ENCODE peak calls at places on chromosomes 5 and 9, in six cellular contexts. A is head of caudate nucleus, C is frontal cortex, J is cardiac fibroblast, D is Calu3, R is cardiac muscle cell. Z is an unnamed sample.

GRCh38 chr9:133478851-133479711 is at the start of gene SLC2A6:
- DNase-seq in C (peak), J (peak), A (peak), R (peak), D (peak), Z (no peak)

GRCh38 chr9:127612993-127613954 is 1.2 kb downstream of the STXBP1 start:
- DNase-seq in D (peak), R (peak), C (peak), J (peak), A (peak), Z (no peak)

GRCh38 chr5:122350496-122350895 is 38.5 kb downstream of the SNCAIP start:
- DNase-seq in R (peak), J (no peak), D (no peak), C (no peak), A (no peak), Z (no peak)

GRCh38 chr5:107092695-107093094 is 578.0 kb downstream of the EFNA5 start:
- DNase-seq in R (peak), D (no peak), C (no peak), J (no peak), A (no peak), Z (no peak)

GRCh38 chr9:26053954-26054353 is 375.7 kb upstream of the TUSC1 start:
- DNase-seq in A (no peak), R (no peak), D (no peak), C (no peak), J (no peak), Z (no peak)

GRCh38 chr9:35645736-35646582 is 4.8 kb downstream of the SIT1 start:
- DNase-seq in R (peak), C (no peak), D (peak), A (peak), J (no peak), Z (no peak)

GRCh38 chr5:64775288-64775687 is 6.6 kb downstream of the CWC27 start:
- DNase-seq in A (no peak), R (no peak), J (no peak), D (no peak), C (no peak), Z (no peak)

GRCh38 chr5:61813361-61813760 is 481.3 kb downstream of the ZSWIM6 start:
- DNase-seq in D (no peak), A (no peak), R (no peak), C (no peak), J (no peak), Z (no peak)

GRCh38 chr5:65854931-65855330 is 71.4 kb upstream of the ERBIN start:
- DNase-seq in A (no peak), D (no peak), R (no peak), C (no peak), J (no peak), Z (no peak)

GRCh38 chr9:105026451-105026850 is 98.5 kb upstream of the ABCA1 start:
- DNase-seq in A (no peak), C (no peak), J (no peak), D (no peak), R (no peak), Z (no peak)

GRCh38 chr9:133805876-133806622 is 67.9 kb upstream of the SARDH start:
- DNase-seq in C (no peak), D (no peak), R (no peak), A (no peak), J (no peak), Z (no peak)

GRCh38 chr5:135546912-135547311 is 11.1 kb upstream of the NEUROG1 start:
- DNase-seq in D (no peak), R (no peak), C (no peak), A (no peak), J (no peak), Z (no peak)

GRCh38 chr9:108033976-108034964 is 544.7 kb upstream of the KLF4 start:
- DNase-seq in A (peak), J (peak), D (no peak), C (no peak), R (peak), Z (no peak)

GRCh38 chr9:10612649-10613398 is at the start of gene PTPRD:
- DNase-seq in D (peak), R (peak), A (peak), J (peak), C (peak), Z (no peak)

GRCh38 chr5:28567050-28567449 is 1528.7 kb upstream of the CDH9 start:
- DNase-seq in A (no peak), C (no peak), R (no peak), D (no peak), J (no peak), Z (no peak)

GRCh38 chr5:55234171-55234700 is 828 bp upstream of the CCNO start:
- DNase-seq in A (no peak), R (peak), J (no peak), C (no peak), D (peak), Z (no peak)

GRCh38 chr5:57754616-57755015 is 272.0 kb upstream of the ACTBL2 start:
- DNase-seq in R (no peak), J (no peak), D (no peak), A (no peak), C (no peak), Z (no peak)

GRCh38 chr5:172144291-172144815 is 43.7 kb downstream of the STK10 start:
- DNase-seq in A (peak), J (peak), D (peak), C (peak), R (peak), Z (no peak)

GRCh38 chr5:150618588-150619281 is 21.7 kb upstream of the SYNPO start:
- DNase-seq in D (no peak), R (peak), A (no peak), C (no peak), J (peak), Z (no peak)

GRCh38 chr9:109903515-109904138 is 123.6 kb downstream of the PALM2AKAP2 start:
- DNase-seq in J (peak), R (peak), D (peak), C (no peak), A (peak), Z (no peak)

GRCh38 chr5:67878911-67879310 is 336.6 kb upstream of the PIK3R1 start:
- DNase-seq in J (peak), R (peak), A (no peak), C (no peak), D (no peak), Z (no peak)

GRCh38 chr5:107572800-107573368 is 97.9 kb downstream of the EFNA5 start:
- DNase-seq in D (no peak), C (no peak), R (no peak), A (no peak), J (no peak), Z (no peak)

GRCh38 chr9:89481161-89481915 is 16.6 kb downstream of the SEMA4D start:
- DNase-seq in R (no peak), C (no peak), A (no peak), D (no peak), J (no peak), Z (no peak)

GRCh38 chr9:108270041-108270440 is 585.7 kb downstream of the ACTL7B start:
- DNase-seq in D (no peak), J (no peak), C (no peak), A (no peak), R (no peak), Z (no peak)

GRCh38 chr5:175736652-175737051 is 78.8 kb downstream of the HRH2 start:
- DNase-seq in C (no peak), D (no peak), J (no peak), A (no peak), R (no peak), Z (no peak)

GRCh38 chr9:124248066-124248465 is 9.7 kb upstream of the NEK6 start:
- DNase-seq in D (no peak), A (no peak), C (no peak), J (no peak), R (peak), Z (no peak)

GRCh38 chr5:167452186-167452585 is 839.3 kb upstream of the WWC1 start:
- DNase-seq in J (no peak), R (no peak), D (no peak), A (no peak), C (no peak), Z (no peak)

GRCh38 chr5:14160116-14160515 is 17.0 kb downstream of the TRIO start:
- DNase-seq in A (no peak), J (no peak), D (no peak), C (no peak), R (no peak), Z (no peak)

GRCh38 chr9:87387351-87388055 is 110.2 kb upstream of the DAPK1 start:
- DNase-seq in R (no peak), D (no peak), A (no peak), C (no peak), J (no peak), Z (no peak)

GRCh38 chr9:16267336-16268036 is 603.0 kb downstream of the BNC2 start:
- DNase-seq in R (peak), J (peak), C (no peak), A (no peak), D (no peak), Z (no peak)

GRCh38 chr9:35736201-35736633 is 3.8 kb downstream of the CREB3 start:
- DNase-seq in D (peak), A (peak), J (peak), R (peak), C (no peak), Z (no peak)

GRCh38 chr5:54704341-54704740 is 186.8 kb downstream of the SNX18 start:
- DNase-seq in J (no peak), R (no peak), C (no peak), A (no peak), D (no peak), Z (no peak)

GRCh38 chr9:73011346-73011745 is 58.5 kb upstream of the ALDH1A1 start:
- DNase-seq in A (no peak), J (peak), D (no peak), C (no peak), R (peak), Z (no peak)